ENCODE peak calls at places on chromosomes 12 and 14, in eight cellular contexts. T, H, X, Z, R, L, J and Y are unnamed samples.

GRCh38 chr12:9346866-9347327 is 138.7 kb upstream of the PZP start:
- DNase-seq in T (no peak), H (no peak), X (no peak), Z (no peak), R (no peak), L (no peak), J (no peak), Y (no peak)

GRCh38 chr12:53991077-53991460 is 6.1 kb downstream of the HOXC10 start:
- DNase-seq in T (no peak), H (no peak), X (no peak), Z (no peak), R (no peak), L (no peak), J (peak), Y (no peak)

GRCh38 chr12:121774968-121775474 is 18.5 kb downstream of the RHOF start:
- DNase-seq in T (no peak), H (no peak), X (no peak), Z (no peak), R (no peak), L (no peak), J (no peak), Y (no peak)

GRCh38 chr12:115166698-115167315 is 482.8 kb upstream of the TBX3 start:
- DNase-seq in T (no peak), H (no peak), X (no peak), Z (no peak), R (no peak), L (no peak), J (no peak), Y (no peak)

GRCh38 chr12:67766370-67766769 is 117.8 kb downstream of the DYRK2 start:
- DNase-seq in T (no peak), H (no peak), X (no peak), Z (no peak), R (no peak), L (no peak), J (peak), Y (no peak)

GRCh38 chr12:48818831-48819590 is 715 bp downstream of the CACNB3 start:
- DNase-seq in T (no peak), H (peak), X (no peak), Z (no peak), R (no peak), L (peak), J (peak), Y (no peak)

GRCh38 chr14:74975059-74975810 is 19.8 kb upstream of the PGF start:
- DNase-seq in T (no peak), H (no peak), X (no peak), Z (no peak), R (no peak), L (no peak), J (no peak), Y (peak)

GRCh38 chr12:124797321-124797720 is 66.3 kb downstream of the SCARB1 start:
- DNase-seq in T (no peak), H (no peak), X (no peak), Z (no peak), R (no peak), L (no peak), J (no peak), Y (no peak)

GRCh38 chr12:43198608-43199007 is 353.4 kb downstream of the ADAMTS20 start:
- DNase-seq in T (no peak), H (no peak), X (no peak), Z (no peak), R (no peak), L (no peak), J (no peak), Y (no peak)

GRCh38 chr12:101863971-101864370 is 13.4 kb upstream of the DRAM1 start:
- DNase-seq in T (no peak), H (no peak), X (no peak), Z (no peak), R (no peak), L (no peak), J (no peak), Y (no peak)

GRCh38 chr12:2877959-2878732 is 1.1 kb downstream of the RHNO1 start:
- DNase-seq in T (no peak), H (no peak), X (no peak), Z (no peak), R (no peak), L (no peak), J (no peak), Y (no peak)

GRCh38 chr12:23944067-23944466 is 5.4 kb downstream of the SOX5 start:
- DNase-seq in T (no peak), H (no peak), X (no peak), Z (no peak), R (no peak), L (peak), J (no peak), Y (no peak)